ENCODE peak calls at places on chromosome 4, in nine cellular contexts. P is Peyer's patch, T is body of pancreas, Q is gastrocnemius medialis, W is A549, G is HepG2, X is lower leg skin, H is NB4, V is IMR-90. E is an unnamed sample.

GRCh38 chr4:130689182-130689581 is 1593.2 kb downstream of the C4orf33 start:
- DNase-seq in P (no peak), T (no peak), Q (no peak), W (no peak), G (no peak), X (no peak), H (no peak), V (no peak), E (no peak)

GRCh38 chr4:89111833-89112563 is 665 bp downstream of the TIGD2 start:
- DNase-seq in P (no peak), T (no peak), Q (no peak), W (peak; percentile 69), G (peak; percentile 97), X (no peak), H (peak; percentile 38), V (peak; percentile 95), E (no peak)

GRCh38 chr4:124640037-124640730 is 72.3 kb downstream of the ANKRD50 start:
- DNase-seq in P (no peak), T (peak; percentile 74), Q (no peak), W (peak; percentile 63), G (no peak), X (no peak), H (no peak), V (peak; percentile 90), E (no peak)

GRCh38 chr4:176791591-176792347 is 953 bp downstream of the VEGFC start:
- DNase-seq in P (no peak), T (peak; percentile 16), Q (no peak), W (peak; percentile 45), G (no peak), X (peak; percentile 85), H (no peak), V (peak; percentile 54), E (no peak)

GRCh38 chr4:41535911-41536361 is 2.0 kb upstream of the LIMCH1 start:
- DNase-seq in P (no peak), T (no peak), Q (no peak), W (no peak), G (no peak), X (no peak), H (no peak), V (no peak), E (no peak)

GRCh38 chr4:146415829-146416228 is 105.9 kb downstream of the SLC10A7 start:
- DNase-seq in P (no peak), T (no peak), Q (no peak), W (no peak), G (no peak), X (no peak), H (no peak), V (no peak), E (no peak)

GRCh38 chr4:16032382-16032743 is 51.5 kb downstream of the PROM1 start:
- DNase-seq in P (no peak), T (no peak), Q (no peak), W (no peak), G (peak; percentile 13), X (no peak), H (no peak), V (no peak), E (no peak)

GRCh38 chr4:175947117-175947722 is 118.4 kb upstream of the WDR17 start:
- DNase-seq in P (no peak), T (no peak), Q (no peak), W (peak; percentile 17), G (peak; percentile 6), X (no peak), H (peak; percentile 13), V (peak; percentile 43), E (no peak)

GRCh38 chr4:71832049-71832448 is 48.2 kb upstream of the GC start:
- DNase-seq in P (no peak), T (no peak), Q (no peak), W (no peak), G (no peak), X (no peak), H (peak; percentile 4), V (no peak), E (no peak)

GRCh38 chr4:5912614-5913019 is 19.7 kb upstream of the CRMP1 start:
- DNase-seq in P (no peak), T (no peak), Q (no peak), W (no peak), G (no peak), X (peak; percentile 31), H (no peak), V (no peak), E (no peak)

GRCh38 chr4:7654550-7655266 is 220.0 kb upstream of the PSAPL1 start:
- DNase-seq in P (no peak), T (no peak), Q (no peak), W (no peak), G (no peak), X (no peak), H (no peak), V (no peak), E (no peak)

GRCh38 chr4:149595500-149595899 is 220.1 kb downstream of the IQCM start:
- DNase-seq in P (no peak), T (no peak), Q (no peak), W (no peak), G (no peak), X (no peak), H (no peak), V (no peak), E (no peak)

GRCh38 chr4:26779224-26779623 is 81.4 kb upstream of the STIM2 start:
- DNase-seq in P (no peak), T (no peak), Q (no peak), W (no peak), G (no peak), X (no peak), H (no peak), V (no peak), E (no peak)

GRCh38 chr4:3123201-3123671 is 48.8 kb downstream of the HTT start:
- DNase-seq in P (no peak), T (no peak), Q (no peak), W (no peak), G (no peak), X (no peak), H (no peak), V (peak; percentile 59), E (no peak)

GRCh38 chr4:109559625-109559982 is 442 bp upstream of the MCUB start:
- DNase-seq in P (peak; percentile 64), T (no peak), Q (no peak), W (no peak), G (no peak), X (peak; percentile 88), H (no peak), V (no peak), E (no peak)

GRCh38 chr4:1401409-1402020 is 4.7 kb downstream of the NKX1-1 start:
- DNase-seq in P (peak; percentile 38), T (no peak), Q (no peak), W (no peak), G (no peak), X (peak; percentile 76), H (no peak), V (no peak), E (no peak)

GRCh38 chr4:141009931-141010330 is 123.3 kb downstream of the RNF150 start:
- DNase-seq in P (no peak), T (no peak), Q (no peak), W (no peak), G (no peak), X (no peak), H (no peak), V (no peak), E (no peak)

GRCh38 chr4:151324449-151325319 is 721 bp downstream of the SH3D19 start:
- DNase-seq in P (peak; percentile 89), T (peak; percentile 70), Q (peak; percentile 70), W (peak; percentile 80), G (peak; percentile 99), X (no peak), H (no peak), V (peak; percentile 47), E (peak; percentile 88)

GRCh38 chr4:105092356-105092755 is 54.3 kb upstream of the TET2 start:
- DNase-seq in P (no peak), T (no peak), Q (no peak), W (no peak), G (no peak), X (no peak), H (no peak), V (peak; percentile 85), E (no peak)

GRCh38 chr4:156515295-156515694 is 456.3 kb downstream of the PDGFC start:
- DNase-seq in P (no peak), T (no peak), Q (no peak), W (no peak), G (no peak), X (no peak), H (peak; percentile 16), V (peak; percentile 19), E (no peak)

GRCh38 chr4:80221161-80221560 is 23.9 kb downstream of the PRDM8 start:
- DNase-seq in P (no peak), T (no peak), Q (no peak), W (no peak), G (no peak), X (no peak), H (peak; percentile 37), V (peak; percentile 61), E (no peak)
- TF ChIP-seq CTCF in P (no peak), T (no peak), Q (no peak), W (peak; percentile 46), G (no peak), X (no peak), H (no peak), V (peak; percentile 54), E (peak; percentile 49)

GRCh38 chr4:117085185-117085701 is at the start of gene TRAM1L1:
- DNase-seq in P (peak; percentile 56), T (peak; percentile 73), Q (no peak), W (peak; percentile 61), G (peak; percentile 30), X (peak; percentile 83), H (no peak), V (peak; percentile 63), E (no peak)
- TF ChIP-seq POLR2A in P (no peak), T (no peak), Q (no peak), W (peak; percentile 61), G (no peak), X (no peak), H (no peak), V (no peak), E (no peak)

GRCh38 chr4:48767055-48767454 is 13.0 kb downstream of the FRYL start:
- DNase-seq in P (no peak), T (no peak), Q (no peak), W (peak; percentile 7), G (no peak), X (no peak), H (no peak), V (no peak), E (no peak)
- TF ChIP-seq CTCF in P (no peak), T (no peak), Q (no peak), W (no peak), G (no peak), X (no peak), H (no peak), V (no peak), E (no peak)

DNA sequence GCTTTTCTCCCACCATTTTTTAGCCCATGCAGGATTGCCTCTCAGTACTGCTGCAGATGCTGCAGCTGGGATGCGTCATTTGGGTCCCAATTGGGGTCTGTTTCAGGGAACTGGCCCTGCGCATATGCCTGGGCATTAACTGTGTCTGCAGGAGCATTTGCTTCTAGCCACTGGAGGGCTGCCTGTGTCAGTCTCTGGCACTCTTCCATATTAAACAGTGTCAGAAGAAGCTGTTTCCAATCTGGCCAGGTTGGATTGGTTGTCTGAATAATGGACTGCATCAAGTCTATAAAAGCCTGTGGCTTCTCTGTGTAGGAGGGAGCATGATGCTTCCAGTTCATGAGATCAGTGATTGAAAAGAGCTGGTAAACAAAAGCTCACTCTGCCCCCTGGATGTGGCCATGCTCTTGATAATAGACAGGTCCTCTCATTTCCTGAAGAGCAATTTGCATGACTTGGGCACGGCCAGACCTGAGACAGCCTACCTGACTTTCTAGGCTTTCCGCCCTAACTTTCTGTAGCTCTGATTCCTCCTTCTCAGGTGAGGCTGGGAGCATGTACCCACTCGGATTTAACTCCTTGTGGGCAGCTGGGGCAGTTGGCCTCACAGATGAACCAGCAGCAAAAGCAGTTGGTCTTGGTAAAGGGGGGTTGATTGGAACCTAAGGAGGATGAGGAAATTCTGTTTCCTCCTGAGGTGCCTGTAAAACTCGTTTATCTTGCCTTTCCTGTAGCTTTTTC is 29.2 kb downstream of the SULT1E1 start:
- DNase-seq in P (peak; percentile 61), T (peak; percentile 65), Q (no peak), W (peak; percentile 18), G (peak; percentile 81), X (no peak), H (peak; percentile 6), V (no peak), E (no peak)
- TF ChIP-seq POLR2A in P (peak; percentile 47), T (no peak), Q (no peak), W (no peak), G (no peak), X (no peak), H (no peak), V (no peak), E (no peak)

E was measured in esophagus muscularis mucosa.